ENCODE peak calls at places on chromosomes 3 and 15, in seven cellular contexts. One of them, this sample, is unnamed.

GRCh38 chr3:31729082-31729481 is 196.4 kb downstream of the STT3B start:
- DNase-seq in brain microvascular endothelial cell: no peak
- DNase-seq in OCI-LY7: no peak
- DNase-seq in PC-3: no peak
- DNase-seq in A549: no peak
- DNase-seq in kidney: no peak
- DNase-seq in upper lobe of right lung: no peak
- DNase-seq in this sample: no peak

GRCh38 chr3:71726106-71726505 is 904 bp upstream of the EIF4E3 start:
- DNase-seq in brain microvascular endothelial cell: no peak
- DNase-seq in OCI-LY7: no peak
- DNase-seq in PC-3: no peak
- DNase-seq in A549: no peak
- DNase-seq in kidney: no peak
- DNase-seq in upper lobe of right lung: no peak
- DNase-seq in this sample: no peak

GRCh38 chr3:107740992-107741896 is 218.5 kb downstream of the BBX start:
- DNase-seq in brain microvascular endothelial cell: no peak
- DNase-seq in OCI-LY7: peak; percentile 35
- DNase-seq in PC-3: peak; percentile 61
- DNase-seq in A549: no peak
- DNase-seq in kidney: no peak
- DNase-seq in upper lobe of right lung: no peak
- DNase-seq in this sample: no peak

GRCh38 chr15:73082719-73083275 is 30.5 kb downstream of the NEO1 start:
- DNase-seq in brain microvascular endothelial cell: no peak
- DNase-seq in OCI-LY7: no peak
- DNase-seq in PC-3: no peak
- DNase-seq in A549: no peak
- DNase-seq in kidney: no peak
- DNase-seq in upper lobe of right lung: no peak
- DNase-seq in this sample: no peak

GRCh38 chr3:50587806-50588758 is 18.8 kb downstream of the HEMK1 start:
- DNase-seq in brain microvascular endothelial cell: no peak
- DNase-seq in OCI-LY7: no peak
- DNase-seq in PC-3: no peak
- DNase-seq in A549: no peak
- DNase-seq in kidney: no peak
- DNase-seq in upper lobe of right lung: no peak
- DNase-seq in this sample: no peak

GRCh38 chr15:64699767-64700388 is 75.5 kb downstream of the RBPMS2 start:
- DNase-seq in brain microvascular endothelial cell: no peak
- DNase-seq in OCI-LY7: no peak
- DNase-seq in PC-3: no peak
- DNase-seq in A549: no peak
- DNase-seq in kidney: no peak
- DNase-seq in upper lobe of right lung: peak; percentile 78
- DNase-seq in this sample: no peak

GRCh38 chr15:52857937-52858336 is 67.8 kb upstream of the ONECUT1 start:
- DNase-seq in brain microvascular endothelial cell: peak; percentile 9
- DNase-seq in OCI-LY7: no peak
- DNase-seq in PC-3: no peak
- DNase-seq in A549: no peak
- DNase-seq in kidney: no peak
- DNase-seq in upper lobe of right lung: no peak
- DNase-seq in this sample: no peak

GRCh38 chr3:43465109-43465508 is 156.7 kb downstream of the ANO10 start:
- DNase-seq in brain microvascular endothelial cell: no peak
- DNase-seq in OCI-LY7: no peak
- DNase-seq in PC-3: peak; percentile 91
- DNase-seq in A549: no peak
- DNase-seq in kidney: no peak
- DNase-seq in upper lobe of right lung: no peak
- DNase-seq in this sample: no peak

GRCh38 chr3:130935761-130936160 is 41.9 kb downstream of the ATP2C1 start:
- DNase-seq in brain microvascular endothelial cell: no peak
- DNase-seq in OCI-LY7: no peak
- DNase-seq in PC-3: peak; percentile 6
- DNase-seq in A549: no peak
- DNase-seq in kidney: no peak
- DNase-seq in upper lobe of right lung: no peak
- DNase-seq in this sample: peak; percentile 38

GRCh38 chr3:20462226-20462625 is 276.2 kb upstream of the SGO1 start:
- DNase-seq in brain microvascular endothelial cell: peak; percentile 1
- DNase-seq in OCI-LY7: no peak
- DNase-seq in PC-3: no peak
- DNase-seq in A549: no peak
- DNase-seq in kidney: no peak
- DNase-seq in upper lobe of right lung: no peak
- DNase-seq in this sample: no peak

GRCh38 chr3:158731938-158732855 is at the start of gene RARRES1:
- DNase-seq in brain microvascular endothelial cell: peak; percentile 39
- DNase-seq in OCI-LY7: no peak
- DNase-seq in PC-3: no peak
- DNase-seq in A549: peak; percentile 60
- DNase-seq in kidney: peak; percentile 90
- DNase-seq in upper lobe of right lung: peak; percentile 90
- DNase-seq in this sample: no peak

GRCh38 chr15:22918056-22918455 is 62.1 kb downstream of the CYFIP1 start:
- DNase-seq in brain microvascular endothelial cell: peak; percentile 29
- DNase-seq in OCI-LY7: no peak
- DNase-seq in PC-3: peak; percentile 84
- DNase-seq in A549: no peak
- DNase-seq in kidney: no peak
- DNase-seq in upper lobe of right lung: no peak
- DNase-seq in this sample: no peak

GRCh38 chr3:149954812-149955211 is 15.9 kb downstream of the PFN2 start:
- DNase-seq in brain microvascular endothelial cell: no peak
- DNase-seq in OCI-LY7: no peak
- DNase-seq in PC-3: no peak
- DNase-seq in A549: no peak
- DNase-seq in kidney: no peak
- DNase-seq in upper lobe of right lung: no peak
- DNase-seq in this sample: no peak

GRCh38 chr3:103693831-103694230 is 1259.0 kb downstream of the ZPLD1 start:
- DNase-seq in brain microvascular endothelial cell: no peak
- DNase-seq in OCI-LY7: no peak
- DNase-seq in PC-3: no peak
- DNase-seq in A549: no peak
- DNase-seq in kidney: no peak
- DNase-seq in upper lobe of right lung: no peak
- DNase-seq in this sample: no peak

GRCh38 chr3:47428585-47429145 is 47.1 kb downstream of the SCAP start:
- DNase-seq in brain microvascular endothelial cell: no peak
- DNase-seq in OCI-LY7: no peak
- DNase-seq in PC-3: no peak
- DNase-seq in A549: no peak
- DNase-seq in kidney: no peak
- DNase-seq in upper lobe of right lung: no peak
- DNase-seq in this sample: no peak

GRCh38 chr3:105837143-105837740 is 31.6 kb downstream of the CBLB start:
- DNase-seq in brain microvascular endothelial cell: no peak
- DNase-seq in OCI-LY7: peak; percentile 68
- DNase-seq in PC-3: no peak
- DNase-seq in A549: no peak
- DNase-seq in kidney: no peak
- DNase-seq in upper lobe of right lung: no peak
- DNase-seq in this sample: no peak

GRCh38 chr15:70101459-70102113 is 3.9 kb upstream of the TLE3 start:
- DNase-seq in brain microvascular endothelial cell: peak; percentile 88
- DNase-seq in OCI-LY7: peak; percentile 65
- DNase-seq in PC-3: peak; percentile 79
- DNase-seq in A549: peak; percentile 87
- DNase-seq in kidney: no peak
- DNase-seq in upper lobe of right lung: no peak
- DNase-seq in this sample: no peak

GRCh38 chr15:49315543-49315942 is 107.5 kb upstream of the FGF7 start:
- DNase-seq in brain microvascular endothelial cell: peak; percentile 4
- DNase-seq in OCI-LY7: no peak
- DNase-seq in PC-3: no peak
- DNase-seq in A549: no peak
- DNase-seq in kidney: no peak
- DNase-seq in upper lobe of right lung: no peak
- DNase-seq in this sample: no peak

GRCh38 chr3:192929755-192930491 is 12.3 kb upstream of the MB21D2 start:
- DNase-seq in brain microvascular endothelial cell: peak; percentile 68
- DNase-seq in OCI-LY7: no peak
- DNase-seq in PC-3: no peak
- DNase-seq in A549: no peak
- DNase-seq in kidney: no peak
- DNase-seq in upper lobe of right lung: no peak
- DNase-seq in this sample: no peak

DNA sequence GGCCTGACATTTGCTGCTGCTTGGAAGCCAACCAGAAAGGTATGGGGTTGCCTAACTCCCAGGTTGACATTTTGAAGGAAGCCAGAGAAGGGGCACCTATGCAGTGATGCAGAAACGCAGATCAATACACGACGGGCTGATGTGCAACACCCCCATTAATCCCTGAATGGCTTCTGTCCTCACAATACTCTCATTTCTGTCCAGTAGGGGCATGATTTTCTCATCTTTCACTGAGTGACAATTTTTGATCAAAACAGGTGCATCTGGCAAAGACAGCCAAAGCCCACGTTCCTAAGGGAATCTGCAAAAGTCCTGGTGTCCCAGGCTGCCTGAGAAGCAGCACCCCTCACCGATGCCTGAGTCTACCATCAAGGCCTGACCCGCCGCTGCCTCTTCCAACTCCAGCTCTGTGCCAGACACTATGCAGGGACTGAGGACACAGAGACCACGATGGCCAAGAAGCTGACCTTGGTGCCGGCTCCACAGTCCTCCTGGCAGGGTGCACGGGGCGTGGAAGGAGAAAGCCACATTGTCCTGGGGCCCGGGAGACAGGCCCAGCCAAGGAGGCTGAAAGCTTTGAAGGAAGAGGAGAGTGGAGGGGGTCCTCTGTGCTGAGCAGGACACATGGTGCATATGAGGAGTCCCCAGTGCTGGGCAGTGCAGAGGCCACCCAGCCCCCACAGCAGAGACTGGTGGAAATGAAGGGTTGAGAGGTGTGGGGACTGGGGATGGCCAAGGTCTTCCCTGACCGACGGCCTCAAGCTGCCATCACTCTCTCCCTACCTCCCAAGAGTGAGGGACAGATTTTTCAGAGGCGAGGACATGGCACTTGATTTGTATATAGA is 159.6 kb downstream of the NUP210 start:
- DNase-seq in brain microvascular endothelial cell: no peak
- DNase-seq in OCI-LY7: peak; percentile 38
- DNase-seq in PC-3: no peak
- DNase-seq in A549: no peak
- DNase-seq in kidney: no peak
- DNase-seq in upper lobe of right lung: no peak
- DNase-seq in this sample: no peak
- TF ChIP-seq CTCF in brain microvascular endothelial cell: peak; percentile 21
- TF ChIP-seq CTCF in OCI-LY7: peak; percentile 73
- TF ChIP-seq CTCF in PC-3: peak; percentile 44
- TF ChIP-seq CTCF in A549: no peak
- TF ChIP-seq CTCF in kidney: no peak
- TF ChIP-seq CTCF in upper lobe of right lung: no peak
- TF ChIP-seq CTCF in this sample: no peak

DNA sequence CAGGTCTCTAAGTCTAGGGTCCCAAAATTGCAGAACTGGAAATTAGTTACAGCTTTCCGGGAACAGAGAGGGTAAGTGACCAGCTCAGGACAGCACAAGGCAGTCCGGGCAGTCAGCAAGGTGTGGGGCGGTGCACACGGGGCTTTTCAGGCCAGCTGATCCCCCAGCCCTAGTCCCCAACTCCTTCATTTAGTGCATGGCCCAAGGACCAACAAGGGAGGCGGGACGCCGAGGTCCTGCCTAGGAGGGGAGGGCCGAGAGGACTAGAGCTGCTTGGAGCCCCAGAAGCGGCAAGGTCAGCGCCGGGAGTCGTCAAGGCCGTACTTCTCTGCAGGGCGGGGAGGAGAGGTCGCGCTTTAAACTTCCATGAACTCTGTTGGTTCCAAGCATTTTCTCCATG is 2.0 kb upstream of the PDE8A start:
- DNase-seq in brain microvascular endothelial cell: no peak
- DNase-seq in OCI-LY7: no peak
- DNase-seq in PC-3: no peak
- DNase-seq in A549: no peak
- DNase-seq in kidney: peak; percentile 83
- DNase-seq in upper lobe of right lung: peak; percentile 65
- DNase-seq in this sample: no peak
- H3K4me3 ChIP-seq in brain microvascular endothelial cell: peak overlapping the region; percentile 80
- H3K4me3 ChIP-seq in OCI-LY7: peak overlapping the region; percentile 73
- H3K4me3 ChIP-seq in PC-3: peak overlapping the region; percentile 92
- H3K4me3 ChIP-seq in A549: peak overlapping the region; percentile 91
- H3K4me3 ChIP-seq in kidney: peak overlapping the region; percentile 80
- H3K4me3 ChIP-seq in upper lobe of right lung: peak overlapping the region; percentile 95
- H3K4me3 ChIP-seq in this sample: no peak overlapping the region

DNA sequence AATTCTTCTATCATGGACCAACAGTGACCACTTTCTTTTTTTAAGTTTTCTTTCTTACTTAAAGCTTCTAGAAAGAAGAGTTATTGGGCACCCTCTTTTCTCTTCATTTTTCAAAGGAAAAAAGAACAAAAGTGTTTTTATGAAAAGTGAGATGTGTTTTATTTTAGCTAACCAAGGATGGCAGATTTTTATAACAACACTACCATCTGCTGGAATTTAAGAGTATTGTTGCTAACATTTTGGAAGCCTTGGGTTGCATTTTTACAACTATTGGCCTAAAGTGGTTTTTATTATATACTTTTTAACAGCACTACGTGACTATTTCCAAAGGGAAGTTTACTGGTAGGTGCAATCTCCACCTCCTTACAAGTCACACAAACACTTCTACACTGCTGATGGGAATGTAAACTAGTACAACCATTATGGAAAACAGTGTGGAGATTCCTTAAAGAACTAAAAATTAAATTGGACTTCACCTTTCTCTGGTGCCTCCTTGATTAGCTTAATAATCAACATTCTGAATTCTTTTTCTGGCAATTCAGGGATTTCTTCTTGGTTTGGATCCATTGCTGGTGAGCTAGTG is 237.7 kb upstream of the AGTR1 start:
- DNase-seq in brain microvascular endothelial cell: no peak
- DNase-seq in OCI-LY7: peak; percentile 19
- DNase-seq in PC-3: peak; percentile 16
- DNase-seq in A549: no peak
- DNase-seq in kidney: no peak
- DNase-seq in upper lobe of right lung: no peak
- DNase-seq in this sample: no peak
- TF ChIP-seq CTCF in brain microvascular endothelial cell: peak; percentile 3
- TF ChIP-seq CTCF in OCI-LY7: peak; percentile 75
- TF ChIP-seq CTCF in PC-3: peak; percentile 62
- TF ChIP-seq CTCF in A549: peak; percentile 26
- TF ChIP-seq CTCF in kidney: no peak
- TF ChIP-seq CTCF in upper lobe of right lung: peak; percentile 34
- TF ChIP-seq CTCF in this sample: no peak

DNA sequence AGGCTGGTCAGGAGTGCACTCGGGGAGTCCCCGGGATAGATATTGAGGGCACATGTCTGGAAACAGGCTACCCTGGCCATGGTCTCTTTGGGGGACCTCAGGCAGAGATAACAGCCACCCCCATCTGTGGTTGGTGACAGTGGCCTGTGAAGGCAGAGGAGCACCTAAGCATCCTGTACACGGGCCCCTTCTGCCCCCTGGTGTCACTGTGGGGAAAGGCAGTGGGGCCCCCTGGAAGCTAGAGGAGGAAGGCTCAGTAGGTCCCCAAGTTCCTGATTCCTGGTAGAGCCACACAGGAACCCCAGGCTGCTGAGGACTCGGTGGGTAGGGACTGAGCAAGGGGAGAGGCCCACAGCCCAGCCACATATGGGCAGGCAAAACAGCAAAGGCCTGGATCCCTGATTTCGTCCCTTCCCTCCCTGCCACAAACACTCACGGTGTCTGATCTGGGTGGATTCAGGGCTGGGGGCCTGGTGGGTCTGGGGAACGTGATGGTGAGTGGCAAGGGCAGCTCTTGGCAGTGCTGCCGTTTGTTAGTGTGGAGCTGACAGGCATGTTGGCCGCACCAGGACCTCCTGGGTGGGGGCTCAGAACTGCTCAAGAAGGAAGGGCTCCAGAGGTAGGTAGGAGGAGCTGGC is 14.1 kb upstream of the CXCR6 start:
- DNase-seq in brain microvascular endothelial cell: no peak
- DNase-seq in OCI-LY7: peak; percentile 48
- DNase-seq in PC-3: peak; percentile 69
- DNase-seq in A549: peak; percentile 73
- DNase-seq in kidney: no peak
- DNase-seq in upper lobe of right lung: peak; percentile 61
- DNase-seq in this sample: no peak
- H3K4me3 ChIP-seq in brain microvascular endothelial cell: no peak overlapping the region
- H3K4me3 ChIP-seq in OCI-LY7: no peak overlapping the region
- H3K4me3 ChIP-seq in PC-3: no peak overlapping the region
- H3K4me3 ChIP-seq in A549: no peak overlapping the region
- H3K4me3 ChIP-seq in kidney: no peak overlapping the region
- H3K4me3 ChIP-seq in upper lobe of right lung: no peak overlapping the region
- H3K4me3 ChIP-seq in this sample: no peak overlapping the region